ENCODE peak calls at places on chromosome 18, in six cellular contexts. P, W, H, F, V and O are unnamed samples.

GRCh38 chr18:62938451-62938850 is 223.1 kb downstream of the PHLPP1 start:
- DNase-seq in H (no peak), V (no peak), W (no peak), F (no peak), P (no peak), O (no peak)

GRCh38 chr18:8889479-8889878 is 184.1 kb downstream of the MTCL1 start:
- DNase-seq in V (no peak), F (peak; percentile 83), H (no peak), W (no peak), P (no peak), O (no peak)

GRCh38 chr18:5475252-5475651 is 68.5 kb downstream of the EPB41L3 start:
- DNase-seq in H (no peak), W (peak; percentile 99), F (no peak), V (no peak), P (no peak), O (no peak)

GRCh38 chr18:45169610-45170009 is 445.7 kb upstream of the SLC14A2 start:
- DNase-seq in H (peak; percentile 95), P (no peak), F (peak; percentile 95), V (no peak), W (no peak), O (peak; percentile 61)

GRCh38 chr18:46452820-46453219 is 204.2 kb downstream of the LOXHD1 start:
- DNase-seq in H (peak; percentile 85), F (peak; percentile 1), W (no peak), P (no peak), V (no peak), O (no peak)

GRCh38 chr18:48928787-48929186 is 22.0 kb downstream of the SMAD7 start:
- DNase-seq in F (peak; percentile 50), P (peak; percentile 75), V (peak; percentile 68), H (peak; percentile 81), W (peak; percentile 81), O (peak; percentile 54)

GRCh38 chr18:52060612-52061259 is 279.3 kb upstream of the DCC start:
- DNase-seq in W (no peak), V (no peak), F (no peak), H (no peak), P (no peak), O (no peak)

GRCh38 chr18:49812321-49813070 is 837 bp downstream of the ACAA2 start:
- DNase-seq in V (no peak), P (no peak), H (peak; percentile 16), F (peak; percentile 16), W (no peak), O (no peak)

GRCh38 chr18:34741401-34741800 is 31.3 kb downstream of the DTNA start:
- DNase-seq in W (no peak), P (no peak), H (no peak), F (no peak), V (no peak), O (no peak)

GRCh38 chr18:48323151-48323550 is 86.0 kb downstream of the ZBTB7C start:
- DNase-seq in H (no peak), W (no peak), F (no peak), P (no peak), V (no peak), O (no peak)

GRCh38 chr18:39701071-39701783 is 2135.6 kb upstream of the CELF4 start:
- DNase-seq in P (no peak), H (peak; percentile 36), V (no peak), F (peak; percentile 38), W (no peak), O (no peak)

GRCh38 chr18:48574667-48575300 is 36.0 kb downstream of the CTIF start:
- DNase-seq in V (no peak), P (no peak), H (no peak), W (no peak), F (no peak), O (no peak)

GRCh38 chr18:26639149-26639548 is 90.8 kb upstream of the KCTD1 start:
- DNase-seq in W (no peak), H (no peak), F (no peak), P (no peak), V (no peak), O (no peak)

GRCh38 chr18:74507927-74508326 is 11.8 kb downstream of the CNDP2 start:
- DNase-seq in H (no peak), F (no peak), V (no peak), W (no peak), P (no peak), O (no peak)

GRCh38 chr18:41170346-41170745 is 784.7 kb upstream of the PIK3C3 start:
- DNase-seq in F (no peak), H (peak; percentile 59), P (no peak), V (no peak), W (no peak), O (no peak)

GRCh38 chr18:34158881-34159690 is 65.6 kb downstream of the NOL4 start:
- DNase-seq in W (no peak), V (no peak), P (peak; percentile 25), H (no peak), F (no peak), O (peak; percentile 48)

GRCh38 chr18:56407631-56408030 is 230.8 kb downstream of the TXNL1 start:
- DNase-seq in W (no peak), P (no peak), F (no peak), H (no peak), V (no peak), O (no peak)

GRCh38 chr18:63016270-63016669 is 300.9 kb downstream of the PHLPP1 start:
- DNase-seq in P (no peak), F (peak; percentile 64), W (peak; percentile 79), H (peak; percentile 34), V (no peak), O (no peak)

GRCh38 chr18:40866013-40866644 is 1088.9 kb upstream of the PIK3C3 start:
- DNase-seq in W (no peak), P (no peak), F (peak; percentile 11), H (peak; percentile 78), V (no peak), O (no peak)

GRCh38 chr18:21703241-21703820 is 1.2 kb downstream of the ABHD3 start:
- DNase-seq in V (no peak), P (peak; percentile 34), F (no peak), W (no peak), H (peak; percentile 42), O (no peak)

GRCh38 chr18:13138822-13139139 is 79.8 kb upstream of the LDLRAD4 start:
- DNase-seq in V (no peak), W (no peak), F (no peak), P (no peak), H (no peak), O (no peak)

DNA sequence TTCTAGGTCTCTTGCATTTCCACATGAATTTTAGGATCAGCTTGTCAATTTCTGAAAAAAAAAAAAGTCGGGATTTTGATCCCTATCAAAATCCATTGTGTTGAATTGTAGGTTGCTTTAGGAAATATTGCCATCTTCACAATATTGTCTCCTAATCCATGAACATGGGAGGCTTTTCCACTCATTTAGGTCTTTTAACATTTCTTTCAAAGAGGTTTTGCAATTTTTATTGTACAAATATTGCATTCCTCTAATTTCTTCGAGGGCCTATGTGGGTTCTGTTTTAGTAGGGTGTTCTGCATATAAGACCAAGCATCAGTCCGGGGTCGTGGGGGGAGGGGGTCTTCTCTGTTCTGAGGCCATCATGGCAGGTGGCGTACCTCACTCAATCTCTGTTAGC is 725 bp upstream of the LAMA3 start:
- DNase-seq in H (no peak), V (no peak), W (no peak), F (no peak), P (no peak), O (no peak)
- H3K4me3 ChIP-seq in H (no peak overlapping the region), V (peak overlapping the region; percentile 78), W (no peak overlapping the region), F (no peak overlapping the region), P (peak overlapping the region; percentile 71), O (peak overlapping the region; percentile 69)

DNA sequence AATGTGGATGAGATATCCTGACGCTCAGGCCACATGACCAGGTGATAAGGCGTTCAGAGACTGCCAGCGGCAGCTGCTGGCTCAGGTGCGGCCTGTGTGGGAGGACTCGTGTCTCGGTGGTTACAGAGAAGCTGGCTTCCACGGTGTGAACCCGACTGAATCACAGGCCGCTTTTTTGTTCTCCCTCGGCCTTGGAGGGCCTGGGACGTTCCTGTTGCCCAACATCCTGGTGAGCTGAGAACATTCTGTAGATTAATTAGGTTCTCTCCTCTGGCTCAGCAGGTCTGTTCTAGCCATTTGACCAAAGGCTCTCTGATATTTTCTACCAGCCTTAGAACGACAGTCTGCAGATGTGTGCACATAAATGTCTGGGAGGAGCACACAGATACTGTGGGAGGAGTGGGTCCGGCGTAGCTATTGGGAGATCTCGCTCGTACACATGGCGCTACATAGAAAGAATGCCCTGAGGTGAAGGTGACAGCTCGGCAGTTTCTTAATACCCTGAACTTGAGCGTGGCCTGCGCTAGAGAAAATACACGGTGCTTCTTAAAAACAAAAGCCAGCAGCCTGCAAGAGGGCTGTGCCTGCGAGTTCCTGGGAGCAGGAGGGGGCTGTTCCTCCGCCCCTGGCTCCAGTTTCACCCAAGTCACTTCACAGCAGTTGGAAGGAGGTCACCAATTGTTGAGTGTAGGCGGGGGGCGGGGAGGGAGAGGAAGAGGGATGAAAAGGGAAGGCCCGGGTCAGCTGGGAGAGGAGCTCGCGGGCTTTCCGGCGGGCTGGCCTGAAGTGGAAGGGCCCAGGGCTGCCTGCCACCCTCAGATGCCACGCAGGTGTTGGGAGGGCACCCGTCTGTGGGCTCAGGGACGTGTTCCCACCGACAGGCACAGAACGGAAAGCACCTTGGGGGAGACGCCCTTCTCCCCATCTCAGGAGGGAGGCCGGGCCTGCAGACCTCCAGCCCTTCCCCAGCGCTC is 124.6 kb upstream of the ZNF516 start:
- DNase-seq in W (peak; percentile 88), V (peak; percentile 64), F (peak; percentile 49), H (peak; percentile 95), P (peak; percentile 81), O (peak; percentile 66)
- H3K4me3 ChIP-seq in W (peak overlapping the region; percentile 24), V (peak overlapping the region; percentile 63), F (peak overlapping the region; percentile 47), H (peak overlapping the region; percentile 26), P (peak overlapping the region; percentile 43), O (peak overlapping the region; percentile 61)

GRCh38 chr18:7116001-7116831 is 1.4 kb downstream of the LAMA1 start:
- DNase-seq in V (no peak), F (no peak), H (no peak), W (no peak), P (no peak), O (no peak)
- H3K4me3 ChIP-seq in V (peak overlapping the region; percentile 64), F (peak overlapping the region; percentile 26), H (no peak overlapping the region), W (no peak overlapping the region), P (peak overlapping the region; percentile 32), O (peak overlapping the region; percentile 66)

GRCh38 chr18:36064027-36064808 is 3.1 kb downstream of the RPRD1A start:
- DNase-seq in P (no peak), H (no peak), V (no peak), F (no peak), W (no peak), O (no peak)

GRCh38 chr18:36067118-36067957 is at the start of gene RPRD1A:
- DNase-seq in P (peak; percentile 99), W (peak; percentile 99), H (peak; percentile 86), V (peak; percentile 99), F (peak; percentile 92), O (peak; percentile 98)

GRCh38 chr18:36066731-36067117 is 635 bp downstream of the RPRD1A start:
- DNase-seq in H (peak; percentile 20), P (no peak), F (no peak), V (no peak), W (no peak), O (no peak)

DNA sequence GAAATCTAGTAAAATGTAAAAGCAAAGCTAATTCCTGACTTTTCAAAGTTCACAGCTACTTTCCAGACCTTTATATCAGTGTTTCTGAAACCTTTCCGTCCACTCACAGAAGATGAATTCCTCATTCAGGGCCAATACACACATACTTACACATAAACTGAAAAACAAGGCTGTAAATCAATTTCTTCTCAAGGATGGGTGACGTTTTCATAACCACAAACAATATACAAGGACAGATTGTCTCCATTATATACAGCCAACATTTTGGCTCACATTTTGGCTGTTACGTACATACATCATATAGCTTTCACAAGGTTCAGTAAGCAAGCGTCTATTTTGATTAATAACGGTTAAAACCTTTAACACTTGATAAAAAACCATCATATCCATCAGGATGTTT is 1.4 kb downstream of the RPRD1A start:
- DNase-seq in F (peak; percentile 18), H (peak; percentile 8), P (no peak), V (no peak), W (no peak), O (no peak)
- H3K4me3 ChIP-seq in F (peak overlapping the region; percentile 92), H (peak overlapping the region; percentile 95), P (peak overlapping the region; percentile 84), V (peak overlapping the region; percentile 90), W (peak overlapping the region; percentile 97), O (peak overlapping the region; percentile 88)